ENCODE peak calls at places on chromosomes 7 and 10, in five cellular contexts. U is HepG2, E is IMR-90, O is PC-3, S is astrocyte. Z is an unnamed sample.

GRCh38 chr10:12042409-12042796 is 206 bp downstream of the UPF2 start:
- DNase-seq in U (no peak), E (peak; percentile 3), O (no peak), S (no peak), Z (peak; percentile 68)

GRCh38 chr7:93902777-93903423 is 3.5 kb upstream of the GNGT1 start:
- DNase-seq in U (peak; percentile 25), E (peak; percentile 75), O (peak; percentile 52), S (peak; percentile 44), Z (no peak)

GRCh38 chr10:120392671-120393079 is 64.4 kb upstream of the PLPP4 start:
- DNase-seq in U (no peak), E (no peak), O (no peak), S (no peak), Z (no peak)

GRCh38 chr10:62815373-62816111 is 624 bp downstream of the EGR2 start:
- DNase-seq in U (no peak), E (no peak), O (no peak), S (peak; percentile 31), Z (no peak)

GRCh38 chr7:86013662-86014061 is 630.0 kb upstream of the GRM3 start:
- DNase-seq in U (no peak), E (no peak), O (no peak), S (no peak), Z (no peak)

GRCh38 chr7:45663167-45663921 is 89.2 kb downstream of the ADCY1 start:
- DNase-seq in U (peak; percentile 25), E (peak; percentile 12), O (peak; percentile 32), S (no peak), Z (peak; percentile 32)

GRCh38 chr7:128874140-128875031 is 11.7 kb downstream of the ATP6V1F start:
- DNase-seq in U (peak; percentile 53), E (no peak), O (peak; percentile 26), S (no peak), Z (no peak)

GRCh38 chr10:113958631-113959382 is 84.9 kb upstream of the ADRB1 start:
- DNase-seq in U (peak; percentile 88), E (peak; percentile 93), O (peak; percentile 79), S (peak; percentile 93), Z (no peak)

GRCh38 chr10:21523557-21524008 is 1.9 kb downstream of the SKIDA1 start:
- DNase-seq in U (peak; percentile 54), E (peak; percentile 54), O (no peak), S (no peak), Z (no peak)

GRCh38 chr10:514137-514671 is 175.3 kb downstream of the DIP2C start:
- DNase-seq in U (peak; percentile 70), E (no peak), O (no peak), S (no peak), Z (no peak)

GRCh38 chr10:108663551-108663950 is 1259.8 kb downstream of the XPNPEP1 start:
- DNase-seq in U (no peak), E (no peak), O (no peak), S (no peak), Z (no peak)

GRCh38 chr7:16450366-16450765 is 15.2 kb downstream of the SOSTDC1 start:
- DNase-seq in U (no peak), E (no peak), O (no peak), S (no peak), Z (no peak)

GRCh38 chr10:127462643-127463295 is 86.3 kb upstream of the NPS start:
- DNase-seq in U (peak; percentile 4), E (no peak), O (no peak), S (no peak), Z (no peak)

GRCh38 chr10:91653214-91653875 is 20.5 kb upstream of the PPP1R3C start:
- DNase-seq in U (no peak), E (peak; percentile 77), O (peak; percentile 91), S (peak; percentile 97), Z (no peak)

GRCh38 chr10:89207181-89207800 is at the start of gene CH25H:
- DNase-seq in U (no peak), E (peak; percentile 74), O (peak; percentile 14), S (peak; percentile 64), Z (peak; percentile 28)

GRCh38 chr10:74640134-74640533 is 186.3 kb upstream of the KAT6B start:
- DNase-seq in U (no peak), E (peak; percentile 9), O (peak; percentile 40), S (peak; percentile 10), Z (no peak)

GRCh38 chr10:102649770-102650654 is 5.7 kb downstream of the TRIM8 start:
- DNase-seq in U (no peak), E (no peak), O (no peak), S (no peak), Z (no peak)

GRCh38 chr7:49099587-49100326 is 175.4 kb downstream of the CDC14C start:
- DNase-seq in U (no peak), E (no peak), O (peak; percentile 29), S (no peak), Z (no peak)

GRCh38 chr10:84008878-84009277 is 130.4 kb upstream of the GHITM start:
- DNase-seq in U (no peak), E (no peak), O (peak; percentile 17), S (no peak), Z (peak; percentile 42)

GRCh38 chr7:64521409-64521984 is 41.4 kb downstream of the ZNF680 start:
- DNase-seq in U (no peak), E (no peak), O (no peak), S (no peak), Z (no peak)

GRCh38 chr7:64516451-64516850 is 46.4 kb downstream of the ZNF680 start:
- DNase-seq in U (no peak), E (no peak), O (no peak), S (peak; percentile 16), Z (no peak)

GRCh38 chr7:64515330-64515729 is 47.5 kb downstream of the ZNF680 start:
- DNase-seq in U (no peak), E (no peak), O (peak; percentile 8), S (peak; percentile 22), Z (no peak)

GRCh38 chr7:64515781-64516180 is 47.1 kb downstream of the ZNF680 start:
- DNase-seq in U (no peak), E (no peak), O (no peak), S (no peak), Z (no peak)
- H3K27ac ChIP-seq in U (no peak overlapping the region), E (no peak overlapping the region), O (no peak overlapping the region), S (no peak overlapping the region), Z (no peak overlapping the region)

GRCh38 chr7:140635345-140635744 is 5.3 kb downstream of the DENND2A start:
- DNase-seq in U (no peak), E (no peak), O (no peak), S (no peak), Z (no peak)
- H4K20me1 ChIP-seq in U (no peaks in the 10 kb centered on the region), E (peaks cover 34% of the 10 kb centered on the region), O (no peaks in the 10 kb centered on the region), S (peaks cover 13% of the 10 kb centered on the region), Z (no peaks in the 10 kb centered on the region)

GRCh38 chr7:117119192-117119924 is 166.1 kb downstream of the ST7 start:
- DNase-seq in U (peak; percentile 72), E (peak; percentile 81), O (peak; percentile 87), S (peak; percentile 42), Z (peak; percentile 71)
- H3K9ac ChIP-seq in U (no peak overlapping the region), E (no peak overlapping the region), O (no peak overlapping the region), S (no peak overlapping the region), Z (no peak overlapping the region)

GRCh38 chr10:26579256-26580063 is 118.0 kb upstream of the PDSS1 start:
- DNase-seq in U (no peak), E (no peak), O (no peak), S (no peak), Z (no peak)

GRCh38 chr10:26571655-26572054 is 125.8 kb upstream of the PDSS1 start:
- DNase-seq in U (peak; percentile 23), E (no peak), O (peak; percentile 29), S (no peak), Z (no peak)

GRCh38 chr10:26573674-26574073 is 123.8 kb upstream of the PDSS1 start:
- DNase-seq in U (no peak), E (no peak), O (no peak), S (no peak), Z (no peak)

GRCh38 chr10:26574783-26575182 is 122.7 kb upstream of the PDSS1 start:
- DNase-seq in U (no peak), E (no peak), O (no peak), S (no peak), Z (no peak)
- H3K27ac ChIP-seq in U (no peak overlapping the region), E (no peak overlapping the region), O (no peak overlapping the region), S (no peak overlapping the region), Z (no peak overlapping the region)

GRCh38 chr7:70710011-70710480 is 421.9 kb upstream of the GALNT17 start:
- DNase-seq in U (no peak), E (peak; percentile 76), O (no peak), S (peak; percentile 91), Z (no peak)

GRCh38 chr7:70710651-70711050 is 421.3 kb upstream of the GALNT17 start:
- DNase-seq in U (no peak), E (no peak), O (no peak), S (no peak), Z (no peak)

GRCh38 chr7:70714506-70715038 is 417.4 kb upstream of the GALNT17 start:
- DNase-seq in U (no peak), E (no peak), O (no peak), S (no peak), Z (no peak)

GRCh38 chr7:70712942-70713341 is 419.0 kb upstream of the GALNT17 start:
- DNase-seq in U (no peak), E (no peak), O (no peak), S (no peak), Z (no peak)

GRCh38 chr7:70711441-70711840 is 420.5 kb upstream of the GALNT17 start:
- DNase-seq in U (no peak), E (no peak), O (no peak), S (no peak), Z (no peak)
- H4K20me1 ChIP-seq in U (no peaks in the 10 kb centered on the region), E (peaks cover 9% of the 10 kb centered on the region), O (no peaks in the 10 kb centered on the region), S (peaks cover 75% of the 10 kb centered on the region), Z (peaks cover 71% of the 10 kb centered on the region)

GRCh38 chr7:18445916-18446520 is 49.5 kb upstream of the HDAC9 start:
- DNase-seq in U (no peak), E (no peak), O (no peak), S (peak; percentile 6), Z (no peak)
- H3K9ac ChIP-seq in U (no peak overlapping the region), E (no peak overlapping the region), O (no peak overlapping the region), S (no peak overlapping the region), Z (no peak overlapping the region)

GRCh38 chr7:69596056-69596455 is 2.2 kb upstream of the AUTS2 start:
- DNase-seq in U (no peak), E (no peak), O (no peak), S (no peak), Z (no peak)
- H3K27ac ChIP-seq in U (no peak overlapping the region), E (no peak overlapping the region), O (no peak overlapping the region), S (no peak overlapping the region), Z (no peak overlapping the region)